ENCODE peak calls at places on chromosomes 2 and 18, in four cellular contexts. C is lower leg skin; G is omental fat pad; E is stimulated activated CD4-positive, alpha-beta T cell treated with anti-CD3 and anti-CD28 coated beads, Interleukin-15, amount 100 ng/mL, for 1 hour. S is an unnamed sample.

GRCh38 chr2:24855022-24855622 is 61.9 kb downstream of the CENPO start:
- DNase-seq in C (no peak), G (no peak), E (no peak), S (no peak)

GRCh38 chr2:217362290-217362689 is 502.4 kb upstream of the TNP1 start:
- DNase-seq in C (no peak), G (no peak), E (no peak), S (no peak)

GRCh38 chr2:12683701-12684100 is 33.0 kb upstream of the TRIB2 start:
- DNase-seq in C (no peak), G (no peak), E (no peak), S (no peak)

GRCh38 chr18:10008006-10008647 is 94.3 kb downstream of the VAPA start:
- DNase-seq in C (peak), G (no peak), E (no peak), S (no peak)

GRCh38 chr2:181573140-181573736 is 83.7 kb downstream of the CERKL start:
- DNase-seq in C (no peak), G (no peak), E (no peak), S (no peak)

GRCh38 chr2:191533693-191534175 is 144.2 kb upstream of the NABP1 start:
- DNase-seq in C (no peak), G (no peak), E (no peak), S (no peak)

GRCh38 chr2:88114821-88115220 is 13.0 kb downstream of the FABP1 start:
- DNase-seq in C (no peak), G (no peak), E (no peak), S (no peak)

GRCh38 chr2:230552181-230552580 is 136.2 kb downstream of the SP100 start:
- DNase-seq in C (no peak), G (no peak), E (no peak), S (no peak)

GRCh38 chr18:50231621-50232020 is 34.7 kb downstream of the CFAP53 start:
- DNase-seq in C (no peak), G (no peak), E (no peak), S (no peak)

GRCh38 chr2:215003001-215003400 is 135.4 kb downstream of the ABCA12 start:
- DNase-seq in C (no peak), G (no peak), E (no peak), S (no peak)

GRCh38 chr2:232333361-232334135 is 45.0 kb upstream of the ALPP start:
- DNase-seq in C (peak), G (no peak), E (no peak), S (no peak)

GRCh38 chr2:1429895-1430294 is 16.6 kb downstream of the TPO start:
- DNase-seq in C (no peak), G (no peak), E (no peak), S (no peak)

GRCh38 chr2:160613466-160614153 is 120.0 kb upstream of the RBMS1 start:
- DNase-seq in C (no peak), G (no peak), E (no peak), S (no peak)

GRCh38 chr2:239121600-239122012 is 273.7 kb downstream of the TWIST2 start:
- DNase-seq in C (no peak), G (no peak), E (no peak), S (no peak)

GRCh38 chr2:85377083-85377482 is 22.5 kb downstream of the ELMOD3 start:
- DNase-seq in C (no peak), G (no peak), E (no peak), S (no peak)

GRCh38 chr2:231570903-231571302 is 21.8 kb upstream of the TEX44 start:
- DNase-seq in C (no peak), G (no peak), E (no peak), S (no peak)

GRCh38 chr18:26771524-26771923 is 94.0 kb downstream of the AQP4 start:
- DNase-seq in C (no peak), G (no peak), E (no peak), S (no peak)

GRCh38 chr2:62785216-62785615 is 79.7 kb downstream of the EHBP1 start:
- DNase-seq in C (no peak), G (no peak), E (no peak), S (no peak)

GRCh38 chr2:151159109-151159690 is 102.5 kb downstream of the RBM43 start:
- DNase-seq in C (no peak), G (no peak), E (no peak), S (no peak)

GRCh38 chr2:47767880-47768609 is 14.9 kb upstream of the MSH6 start:
- DNase-seq in C (peak), G (peak), E (peak), S (peak)

GRCh38 chr18:79524181-79525078 is 128.7 kb downstream of the NFATC1 start:
- DNase-seq in C (peak), G (no peak), E (peak), S (peak)

GRCh38 chr2:114316532-114317300 is 125.7 kb upstream of the DPP10 start:
- DNase-seq in C (no peak), G (no peak), E (no peak), S (no peak)

S was measured in right atrium auricular region.